ENCODE peak calls at places on chromosomes 11 and 22, in nine cellular contexts. T is NCI-H1105 treated with DMSO at 0.1 percent for 48 hours, C is germinal center, K is nucleus accumbens, Z is ACHN, D is psoas muscle, A is GOT3, I is MM.1S, W is NCI-H1694. P is an unnamed sample.

GRCh38 chr11:134950692-134951304 is 538.8 kb upstream of the B3GAT1 start:
- DNase-seq in K (no peak), D (no peak), Z (no peak), W (no peak), A (no peak), I (no peak), C (no peak), T (no peak), P (no peak)

GRCh38 chr22:38982008-38982927 is at the start of gene APOBEC3B:
- DNase-seq in A (peak), D (peak), T (no peak), W (no peak), C (peak), Z (peak), I (peak), K (peak), P (peak)

GRCh38 chr22:27461470-27461869 is 340.1 kb downstream of the MN1 start:
- DNase-seq in D (no peak), A (no peak), Z (peak), C (no peak), I (no peak), K (no peak), W (no peak), T (no peak), P (no peak)

GRCh38 chr11:35058318-35058717 is 80.7 kb upstream of the CD44 start:
- DNase-seq in I (no peak), Z (no peak), C (no peak), A (no peak), K (no peak), D (no peak), T (no peak), W (no peak), P (no peak)

GRCh38 chr11:124879999-124880611 is 14.9 kb downstream of the ROBO3 start:
- DNase-seq in W (no peak), A (no peak), K (no peak), Z (no peak), C (no peak), D (no peak), I (no peak), T (no peak), P (no peak)

GRCh38 chr11:45470151-45471001 is 184.2 kb upstream of the SYT13 start:
- DNase-seq in K (no peak), D (peak), A (peak), I (no peak), T (no peak), W (no peak), Z (no peak), C (no peak), P (no peak)

GRCh38 chr11:10310301-10310841 is 5.5 kb downstream of the ADM start:
- DNase-seq in A (no peak), W (no peak), D (no peak), I (peak), C (no peak), T (no peak), K (no peak), Z (no peak), P (no peak)

GRCh38 chr22:16956290-16956689 is 51.7 kb downstream of the GAB4 start:
- DNase-seq in D (no peak), K (no peak), Z (no peak), C (no peak), T (no peak), A (no peak), I (no peak), W (no peak), P (no peak)

GRCh38 chr11:70547821-70548670 is 149.7 kb downstream of the CTTN start:
- DNase-seq in W (peak), T (peak), K (no peak), Z (no peak), D (no peak), I (no peak), A (no peak), C (no peak), P (no peak)

GRCh38 chr11:15286465-15286864 is 171.7 kb downstream of the INSC start:
- DNase-seq in Z (no peak), I (no peak), C (no peak), T (no peak), D (no peak), A (no peak), K (no peak), W (no peak), P (no peak)

GRCh38 chr11:92978226-92979111 is 9.0 kb downstream of the MTNR1B start:
- DNase-seq in Z (no peak), D (no peak), T (peak), I (no peak), K (no peak), A (no peak), C (no peak), W (peak), P (no peak)

GRCh38 chr11:21933095-21933494 is 259.8 kb upstream of the ANO5 start:
- DNase-seq in T (peak), A (no peak), C (no peak), D (no peak), I (peak), K (no peak), Z (peak), W (peak), P (no peak)